ENCODE peak calls at places on chromosomes 1 and 21, in eight cellular contexts. V is PC-3, U is neural progenitor cell, B is fibroblast of pulmonary artery, D is body of pancreas, A is BE2C, I is ovary, Z is brain microvascular endothelial cell. O is an unnamed sample.

GRCh38 chr21:45471229-45472052 is 66.5 kb downstream of the COL18A1 start:
- DNase-seq in A (no peak), I (peak), B (peak), V (peak), D (no peak), Z (peak), U (no peak), O (peak)

GRCh38 chr1:61496501-61496900 is 228.4 kb downstream of the TM2D1 start:
- DNase-seq in A (no peak), U (no peak), Z (peak), I (no peak), V (peak), B (peak), D (no peak), O (no peak)

GRCh38 chr1:19661721-19662228 is 2.9 kb upstream of the HTR6 start:
- DNase-seq in B (peak), I (no peak), A (no peak), Z (peak), V (peak), U (no peak), D (no peak), O (no peak)

GRCh38 chr1:16630661-16631247 is 17.4 kb upstream of the NBPF1 start:
- DNase-seq in B (no peak), U (no peak), V (no peak), I (no peak), A (no peak), Z (no peak), D (no peak), O (peak)

GRCh38 chr1:31793086-31793485 is 22.7 kb downstream of the SPOCD1 start:
- DNase-seq in D (peak), A (no peak), U (no peak), Z (no peak), V (no peak), B (no peak), I (no peak), O (no peak)

GRCh38 chr1:36157973-36158826 is 2.2 kb downstream of the MAP7D1 start:
- DNase-seq in Z (no peak), A (no peak), V (no peak), I (no peak), U (no peak), B (no peak), D (no peak), O (no peak)

GRCh38 chr1:32105338-32105737 is 2.5 kb upstream of the KPNA6 start:
- DNase-seq in V (no peak), A (no peak), D (no peak), U (no peak), I (no peak), B (no peak), Z (no peak), O (no peak)

GRCh38 chr1:27589841-27590426 is 14.0 kb downstream of the AHDC1 start:
- DNase-seq in V (peak), U (no peak), I (peak), A (peak), B (no peak), Z (no peak), D (no peak), O (no peak)

GRCh38 chr21:46297311-46298082 is 11.4 kb downstream of the YBEY start:
- DNase-seq in D (no peak), I (no peak), U (no peak), Z (no peak), A (no peak), B (peak), V (no peak), O (no peak)

GRCh38 chr1:206472454-206472853 is 2.2 kb downstream of the IKBKE start:
- DNase-seq in D (no peak), A (no peak), U (peak), V (no peak), B (peak), Z (peak), I (peak), O (peak)

GRCh38 chr1:225156254-225156653 is 226.8 kb downstream of the DNAH14 start:
- DNase-seq in U (no peak), Z (peak), I (no peak), B (peak), A (no peak), D (no peak), V (no peak), O (no peak)

GRCh38 chr1:44262414-44262813 is 49.1 kb downstream of the DMAP1 start:
- DNase-seq in V (no peak), Z (no peak), U (no peak), A (no peak), B (no peak), I (no peak), D (no peak), O (no peak)

GRCh38 chr21:23308741-23309140 is 2298.5 kb downstream of the MRPL39 start:
- DNase-seq in V (no peak), U (no peak), D (no peak), I (no peak), A (no peak), Z (no peak), B (no peak), O (no peak)

GRCh38 chr1:41683681-41684500 is 199.4 kb upstream of the EDN2 start:
- DNase-seq in U (no peak), Z (no peak), A (no peak), V (peak), B (no peak), I (no peak), D (no peak), O (peak)

GRCh38 chr1:92599184-92599583 is 112.5 kb upstream of the GFI1 start:
- DNase-seq in I (no peak), Z (no peak), D (no peak), V (peak), U (peak), A (no peak), B (peak), O (no peak)

GRCh38 chr1:78716186-78716585 is 66.6 kb downstream of the IFI44 start:
- DNase-seq in V (peak), D (no peak), I (no peak), B (peak), Z (peak), U (no peak), A (no peak), O (no peak)

GRCh38 chr1:24970399-24970753 is 40.3 kb upstream of the RUNX3 start:
- DNase-seq in V (peak), D (no peak), A (no peak), U (peak), I (no peak), B (peak), Z (peak), O (no peak)

GRCh38 chr21:38765056-38765455 is 40.7 kb upstream of the ETS2 start:
- DNase-seq in U (no peak), D (no peak), V (no peak), B (no peak), I (no peak), A (no peak), Z (no peak), O (no peak)

GRCh38 chr1:111148376-111148881 is 8.4 kb downstream of the CEPT1 start:
- DNase-seq in Z (no peak), D (no peak), U (no peak), A (no peak), V (no peak), I (no peak), B (no peak), O (no peak)

GRCh38 chr1:116375884-116376733 is 3.1 kb downstream of the ATP1A1 start:
- DNase-seq in I (peak), B (peak), U (peak), A (peak), D (peak), Z (peak), V (peak), O (peak)

GRCh38 chr1:22970096-22970495 is 2.6 kb downstream of the LACTBL1 start:
- DNase-seq in A (no peak), B (no peak), I (no peak), D (no peak), U (no peak), V (no peak), Z (no peak), O (no peak)

GRCh38 chr1:92922378-92923035 is 38.8 kb downstream of the DIPK1A start:
- DNase-seq in V (no peak), D (no peak), Z (no peak), U (no peak), B (no peak), A (no peak), I (no peak), O (no peak)

GRCh38 chr1:67689267-67690017 is 4.4 kb downstream of the GADD45A start:
- DNase-seq in B (peak), U (no peak), D (no peak), A (no peak), Z (no peak), V (no peak), I (no peak), O (no peak)

GRCh38 chr1:16122916-16123315 is 33.0 kb downstream of the EPHA2 start:
- DNase-seq in I (no peak), U (no peak), A (no peak), Z (peak), D (no peak), V (peak), B (peak), O (no peak)

DNA sequence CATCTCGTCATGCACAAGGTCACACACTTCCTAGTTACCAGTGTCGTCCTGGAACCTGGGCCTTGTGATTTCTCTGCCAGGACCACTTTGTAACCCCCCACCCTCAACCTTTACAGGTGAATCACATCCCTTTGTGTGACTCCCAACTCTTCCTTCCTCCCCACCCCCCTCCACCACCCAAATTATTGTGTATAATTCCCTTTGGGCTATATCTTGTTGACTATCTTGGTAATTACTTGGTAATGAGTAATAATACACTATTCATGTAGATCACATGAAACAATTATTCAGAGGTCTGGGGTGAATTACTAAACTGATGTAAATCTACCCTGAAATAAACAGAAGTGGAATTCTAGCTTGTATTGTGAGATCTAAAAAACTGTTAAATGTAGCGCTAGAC is 1.7 kb downstream of the KCNK1 start:
- DNase-seq in I (no peak), Z (no peak), B (no peak), A (no peak), D (no peak), U (no peak), V (peak), O (no peak)
- H3K4me3 ChIP-seq in I (peak), Z (no peak), B (no peak), A (no peak), D (no peak), U (no peak), V (peak), O (no peak)

DNA sequence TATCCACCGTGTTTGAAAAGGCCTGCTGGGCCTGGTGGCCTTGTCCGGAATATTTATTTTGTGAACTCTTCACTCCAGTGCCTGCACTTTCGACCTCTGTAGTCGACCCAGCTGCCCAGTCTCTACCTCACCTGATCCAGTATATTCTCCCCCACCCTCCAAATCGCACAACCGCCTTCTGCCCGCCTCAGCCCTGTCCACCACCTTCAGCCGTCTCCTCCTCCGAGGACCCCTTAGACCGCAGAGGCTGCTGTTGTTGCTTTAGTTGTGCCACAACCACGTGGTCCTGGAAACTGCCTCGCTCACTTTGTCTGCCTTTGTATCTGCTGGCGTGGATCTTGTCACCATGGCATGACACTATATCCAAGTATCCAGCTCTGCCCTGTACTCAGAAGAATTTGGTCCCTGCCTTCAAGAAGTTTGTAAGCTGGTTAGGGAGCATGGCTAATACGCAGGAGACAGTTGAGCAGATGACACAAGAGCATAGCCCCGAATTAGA is 1.4 kb downstream of the PHGDH start:
- DNase-seq in A (peak), V (no peak), Z (peak), U (peak), B (peak), D (no peak), I (peak), O (no peak)
- H3K4me3 ChIP-seq in A (peak), V (peak), Z (peak), U (peak), B (peak), D (no peak), I (peak), O (no peak)

DNA sequence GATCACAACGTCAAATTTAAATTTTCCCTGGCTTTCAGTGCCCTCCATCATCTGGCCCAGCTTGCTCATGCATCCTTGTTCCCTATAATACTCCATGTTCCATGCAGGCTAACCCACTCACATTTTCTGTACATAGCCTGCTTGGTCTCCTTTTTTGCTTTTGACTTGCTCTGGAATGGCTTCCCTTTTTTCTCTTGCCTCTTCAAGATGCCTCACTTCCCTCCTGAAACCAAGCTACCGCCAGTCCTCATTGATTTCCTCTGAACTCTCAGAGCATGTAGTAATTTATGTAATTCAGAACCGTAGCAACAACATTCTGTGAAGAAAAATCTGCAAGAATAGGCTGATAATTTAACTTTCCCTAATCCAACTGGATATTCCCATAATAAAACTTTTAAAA is 10.3 kb downstream of the CAP1 start:
- DNase-seq in Z (no peak), U (no peak), D (no peak), A (no peak), B (no peak), I (no peak), V (no peak), O (no peak)
- H3K4me3 ChIP-seq in Z (no peak), U (no peak), D (no peak), A (no peak), B (no peak), I (no peak), V (no peak), O (no peak)

DNA sequence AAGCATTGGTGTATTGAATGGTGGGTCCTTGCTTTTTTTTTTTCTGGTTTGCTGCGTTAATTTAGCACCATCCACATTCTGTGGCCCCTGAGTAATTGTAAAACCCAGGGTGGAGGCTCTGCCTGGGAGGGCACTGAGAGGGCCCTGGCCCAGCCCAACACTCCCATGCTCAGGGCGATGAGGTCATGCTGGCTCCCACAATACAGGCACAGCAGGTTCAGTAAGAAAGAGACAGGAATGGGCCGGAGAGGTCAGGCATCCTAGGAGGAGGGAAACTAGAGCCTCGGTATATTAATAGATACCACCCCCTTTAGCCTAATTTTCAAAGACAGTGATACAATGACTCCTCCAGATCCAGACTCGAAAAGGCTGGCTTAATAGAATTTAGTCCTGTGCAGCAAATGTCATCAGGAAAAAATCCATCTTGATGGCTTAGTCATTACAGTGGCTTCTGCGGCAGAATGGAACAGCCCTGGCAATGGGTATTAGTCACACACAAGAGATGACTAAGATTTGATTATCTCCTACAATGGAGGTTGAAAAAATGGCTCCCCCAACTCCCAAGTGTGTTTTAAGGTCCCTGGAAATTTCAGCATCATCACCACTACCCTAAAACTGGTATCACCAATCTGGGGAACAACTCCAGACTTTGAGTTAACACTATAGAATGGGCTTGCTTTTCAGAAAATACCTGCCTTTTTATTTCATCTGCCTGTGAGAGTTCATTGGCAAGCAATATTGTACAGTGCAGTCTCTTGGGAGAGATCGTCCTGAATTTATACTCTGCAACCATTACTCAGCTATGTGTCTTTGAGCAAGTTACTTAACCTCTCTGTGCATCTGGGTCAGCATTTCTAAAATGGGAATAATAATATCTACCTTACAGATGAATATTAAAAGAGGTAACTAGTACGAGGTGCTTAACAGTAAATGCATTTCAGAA is 43.9 kb upstream of the LYST start:
- DNase-seq in D (no peak), U (peak), B (peak), I (no peak), V (peak), Z (peak), A (peak), O (no peak)
- H3K4me3 ChIP-seq in D (no peak), U (no peak), B (no peak), I (no peak), V (peak), Z (no peak), A (no peak), O (no peak)

O was measured in mucosa of descending colon.